ENCODE peak calls at places on chromosomes 11 and 22, in eight cellular contexts. One of them, this sample, is unnamed.

GRCh38 chr11:82988936-82989627 is 82.6 kb downstream of the RAB30 start:
- DNase-seq in cardiac fibroblast: no peak
- DNase-seq in GM23248: no peak
- DNase-seq in HAP-1: no peak
- DNase-seq in AG10803: no peak
- DNase-seq in psoas muscle: no peak
- DNase-seq in adipocyte: no peak
- DNase-seq in brain microvascular endothelial cell: no peak
- DNase-seq in this sample: no peak

GRCh38 chr11:115624065-115624464 is 119.8 kb upstream of the CADM1 start:
- DNase-seq in cardiac fibroblast: no peak
- DNase-seq in GM23248: no peak
- DNase-seq in HAP-1: no peak
- DNase-seq in AG10803: no peak
- DNase-seq in psoas muscle: no peak
- DNase-seq in adipocyte: no peak
- DNase-seq in brain microvascular endothelial cell: no peak
- DNase-seq in this sample: no peak

GRCh38 chr11:12389676-12390075 is 12.3 kb downstream of the PARVA start:
- DNase-seq in cardiac fibroblast: peak
- DNase-seq in GM23248: peak
- DNase-seq in HAP-1: no peak
- DNase-seq in AG10803: no peak
- DNase-seq in psoas muscle: no peak
- DNase-seq in adipocyte: no peak
- DNase-seq in brain microvascular endothelial cell: no peak
- DNase-seq in this sample: no peak

GRCh38 chr11:42870480-42870879 is 441.3 kb upstream of the API5 start:
- DNase-seq in cardiac fibroblast: no peak
- DNase-seq in GM23248: no peak
- DNase-seq in HAP-1: no peak
- DNase-seq in AG10803: no peak
- DNase-seq in psoas muscle: no peak
- DNase-seq in adipocyte: no peak
- DNase-seq in brain microvascular endothelial cell: no peak
- DNase-seq in this sample: no peak

GRCh38 chr11:125934473-125934872 is 11.4 kb upstream of the VSIG10L2 start:
- DNase-seq in cardiac fibroblast: no peak
- DNase-seq in GM23248: no peak
- DNase-seq in HAP-1: no peak
- DNase-seq in AG10803: no peak
- DNase-seq in psoas muscle: no peak
- DNase-seq in adipocyte: no peak
- DNase-seq in brain microvascular endothelial cell: no peak
- DNase-seq in this sample: no peak

GRCh38 chr22:35313311-35314121 is 13.8 kb downstream of the TOM1 start:
- DNase-seq in cardiac fibroblast: peak
- DNase-seq in GM23248: peak
- DNase-seq in HAP-1: no peak
- DNase-seq in AG10803: peak
- DNase-seq in psoas muscle: peak
- DNase-seq in adipocyte: peak
- DNase-seq in brain microvascular endothelial cell: peak
- DNase-seq in this sample: peak

GRCh38 chr11:58513747-58514367 is 6.0 kb upstream of the OR5B21 start:
- DNase-seq in cardiac fibroblast: peak
- DNase-seq in GM23248: peak
- DNase-seq in HAP-1: peak
- DNase-seq in AG10803: peak
- DNase-seq in psoas muscle: no peak
- DNase-seq in adipocyte: peak
- DNase-seq in brain microvascular endothelial cell: peak
- DNase-seq in this sample: peak

GRCh38 chr11:116960916-116961315 is 123.5 kb upstream of the APOA1 start:
- DNase-seq in cardiac fibroblast: peak
- DNase-seq in GM23248: peak
- DNase-seq in HAP-1: no peak
- DNase-seq in AG10803: peak
- DNase-seq in psoas muscle: no peak
- DNase-seq in adipocyte: peak
- DNase-seq in brain microvascular endothelial cell: peak
- DNase-seq in this sample: peak

GRCh38 chr22:38873469-38874411 is 1.7 kb upstream of the CBX6 start:
- DNase-seq in cardiac fibroblast: no peak
- DNase-seq in GM23248: peak
- DNase-seq in HAP-1: no peak
- DNase-seq in AG10803: no peak
- DNase-seq in psoas muscle: no peak
- DNase-seq in adipocyte: no peak
- DNase-seq in brain microvascular endothelial cell: no peak
- DNase-seq in this sample: no peak

GRCh38 chr22:38203090-38203810 is 1.5 kb downstream of the MAFF start:
- DNase-seq in cardiac fibroblast: peak
- DNase-seq in GM23248: peak
- DNase-seq in HAP-1: no peak
- DNase-seq in AG10803: no peak
- DNase-seq in psoas muscle: no peak
- DNase-seq in adipocyte: peak
- DNase-seq in brain microvascular endothelial cell: no peak
- DNase-seq in this sample: no peak

GRCh38 chr11:86715611-86716010 is 43.2 kb upstream of the ME3 start:
- DNase-seq in cardiac fibroblast: no peak
- DNase-seq in GM23248: no peak
- DNase-seq in HAP-1: no peak
- DNase-seq in AG10803: no peak
- DNase-seq in psoas muscle: no peak
- DNase-seq in adipocyte: no peak
- DNase-seq in brain microvascular endothelial cell: no peak
- DNase-seq in this sample: no peak

GRCh38 chr11:111764621-111765020 is 1.6 kb downstream of the PPP2R1B start:
- DNase-seq in cardiac fibroblast: no peak
- DNase-seq in GM23248: peak
- DNase-seq in HAP-1: no peak
- DNase-seq in AG10803: peak
- DNase-seq in psoas muscle: no peak
- DNase-seq in adipocyte: no peak
- DNase-seq in brain microvascular endothelial cell: no peak
- DNase-seq in this sample: no peak

GRCh38 chr11:44208976-44209603 is 100.8 kb downstream of the ALX4 start:
- DNase-seq in cardiac fibroblast: peak
- DNase-seq in GM23248: no peak
- DNase-seq in HAP-1: no peak
- DNase-seq in AG10803: no peak
- DNase-seq in psoas muscle: no peak
- DNase-seq in adipocyte: peak
- DNase-seq in brain microvascular endothelial cell: no peak
- DNase-seq in this sample: peak

GRCh38 chr11:126702165-126702738 is 298.3 kb downstream of the KIRREL3 start:
- DNase-seq in cardiac fibroblast: no peak
- DNase-seq in GM23248: no peak
- DNase-seq in HAP-1: no peak
- DNase-seq in AG10803: no peak
- DNase-seq in psoas muscle: no peak
- DNase-seq in adipocyte: no peak
- DNase-seq in brain microvascular endothelial cell: no peak
- DNase-seq in this sample: peak

GRCh38 chr22:35918466-35918865 is 110.2 kb downstream of the RBFOX2 start:
- DNase-seq in cardiac fibroblast: no peak
- DNase-seq in GM23248: peak
- DNase-seq in HAP-1: no peak
- DNase-seq in AG10803: peak
- DNase-seq in psoas muscle: no peak
- DNase-seq in adipocyte: no peak
- DNase-seq in brain microvascular endothelial cell: no peak
- DNase-seq in this sample: no peak

GRCh38 chr11:93020248-93021088 is 51.0 kb downstream of the MTNR1B start:
- DNase-seq in cardiac fibroblast: peak
- DNase-seq in GM23248: peak
- DNase-seq in HAP-1: no peak
- DNase-seq in AG10803: peak
- DNase-seq in psoas muscle: no peak
- DNase-seq in adipocyte: peak
- DNase-seq in brain microvascular endothelial cell: peak
- DNase-seq in this sample: peak

GRCh38 chr11:68440254-68440653 is 20.3 kb upstream of the PPP6R3 start:
- DNase-seq in cardiac fibroblast: no peak
- DNase-seq in GM23248: no peak
- DNase-seq in HAP-1: no peak
- DNase-seq in AG10803: no peak
- DNase-seq in psoas muscle: no peak
- DNase-seq in adipocyte: no peak
- DNase-seq in brain microvascular endothelial cell: no peak
- DNase-seq in this sample: no peak

GRCh38 chr11:66715346-66716085 is 13.5 kb downstream of the SPTBN2 start:
- DNase-seq in cardiac fibroblast: no peak
- DNase-seq in GM23248: no peak
- DNase-seq in HAP-1: no peak
- DNase-seq in AG10803: no peak
- DNase-seq in psoas muscle: no peak
- DNase-seq in adipocyte: no peak
- DNase-seq in brain microvascular endothelial cell: no peak
- DNase-seq in this sample: no peak

GRCh38 chr11:64036081-64037026 is 623 bp downstream of the FLRT1 start:
- DNase-seq in cardiac fibroblast: peak
- DNase-seq in GM23248: peak
- DNase-seq in HAP-1: no peak
- DNase-seq in AG10803: peak
- DNase-seq in psoas muscle: peak
- DNase-seq in adipocyte: peak
- DNase-seq in brain microvascular endothelial cell: peak
- DNase-seq in this sample: peak

GRCh38 chr22:48101704-48102103 is 1339.3 kb downstream of the TBC1D22A start:
- DNase-seq in cardiac fibroblast: no peak
- DNase-seq in GM23248: no peak
- DNase-seq in HAP-1: no peak
- DNase-seq in AG10803: no peak
- DNase-seq in psoas muscle: no peak
- DNase-seq in adipocyte: no peak
- DNase-seq in brain microvascular endothelial cell: no peak
- DNase-seq in this sample: no peak

GRCh38 chr11:73623651-73624050 is 22.7 kb upstream of the PLEKHB1 start:
- DNase-seq in cardiac fibroblast: no peak
- DNase-seq in GM23248: no peak
- DNase-seq in HAP-1: no peak
- DNase-seq in AG10803: peak
- DNase-seq in psoas muscle: no peak
- DNase-seq in adipocyte: no peak
- DNase-seq in brain microvascular endothelial cell: no peak
- DNase-seq in this sample: no peak

GRCh38 chr11:34197256-34197655 is 91.8 kb downstream of the NAT10 start:
- DNase-seq in cardiac fibroblast: no peak
- DNase-seq in GM23248: no peak
- DNase-seq in HAP-1: no peak
- DNase-seq in AG10803: no peak
- DNase-seq in psoas muscle: no peak
- DNase-seq in adipocyte: no peak
- DNase-seq in brain microvascular endothelial cell: no peak
- DNase-seq in this sample: no peak
- H3K4me3 ChIP-seq in cardiac fibroblast: no peak
- H3K4me3 ChIP-seq in GM23248: no peak
- H3K4me3 ChIP-seq in HAP-1: no peak
- H3K4me3 ChIP-seq in AG10803: no peak
- H3K4me3 ChIP-seq in psoas muscle: no peak
- H3K4me3 ChIP-seq in adipocyte: no peak
- H3K4me3 ChIP-seq in brain microvascular endothelial cell: no peak
- H3K4me3 ChIP-seq in this sample: no peak

DNA sequence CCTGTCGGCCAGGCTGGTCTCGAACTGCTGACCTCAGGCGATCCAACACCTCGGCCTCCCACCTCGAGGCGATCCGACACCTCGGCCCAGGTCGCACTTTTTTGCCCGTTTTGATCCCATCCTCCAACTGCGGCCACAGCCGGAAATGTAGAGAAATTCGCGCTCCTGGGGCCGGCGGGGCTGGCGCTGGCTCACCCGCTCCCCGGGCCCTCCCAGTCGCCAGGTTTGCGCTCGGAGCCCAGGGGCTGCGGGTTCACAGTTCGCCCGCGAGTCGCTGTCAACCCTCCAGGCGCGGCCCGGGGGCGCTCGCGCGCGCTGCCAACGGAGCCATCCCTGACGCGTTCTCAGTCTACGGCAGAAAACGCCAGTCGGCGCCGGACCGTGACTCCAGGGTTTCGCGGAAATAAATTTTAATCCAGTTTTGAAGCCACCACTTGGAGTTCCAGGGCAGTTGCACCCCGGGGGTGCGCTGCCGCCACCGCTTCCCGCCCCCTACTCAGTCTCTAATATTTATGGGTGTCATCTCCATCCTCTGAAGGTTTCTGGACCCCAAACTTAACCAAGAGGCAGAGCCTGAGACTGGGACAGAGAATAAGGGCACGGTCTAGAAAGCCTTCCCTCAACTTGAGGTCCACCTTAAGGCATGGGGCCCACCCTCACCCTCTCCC is 1.5 kb upstream of the KLHDC7B start:
- DNase-seq in cardiac fibroblast: peak
- DNase-seq in GM23248: peak
- DNase-seq in HAP-1: peak
- DNase-seq in AG10803: peak
- DNase-seq in psoas muscle: peak
- DNase-seq in adipocyte: peak
- DNase-seq in brain microvascular endothelial cell: peak
- DNase-seq in this sample: peak
- H3K4me3 ChIP-seq in cardiac fibroblast: no peak
- H3K4me3 ChIP-seq in GM23248: peak
- H3K4me3 ChIP-seq in HAP-1: peak
- H3K4me3 ChIP-seq in AG10803: peak
- H3K4me3 ChIP-seq in psoas muscle: peak
- H3K4me3 ChIP-seq in adipocyte: peak
- H3K4me3 ChIP-seq in brain microvascular endothelial cell: peak
- H3K4me3 ChIP-seq in this sample: peak

DNA sequence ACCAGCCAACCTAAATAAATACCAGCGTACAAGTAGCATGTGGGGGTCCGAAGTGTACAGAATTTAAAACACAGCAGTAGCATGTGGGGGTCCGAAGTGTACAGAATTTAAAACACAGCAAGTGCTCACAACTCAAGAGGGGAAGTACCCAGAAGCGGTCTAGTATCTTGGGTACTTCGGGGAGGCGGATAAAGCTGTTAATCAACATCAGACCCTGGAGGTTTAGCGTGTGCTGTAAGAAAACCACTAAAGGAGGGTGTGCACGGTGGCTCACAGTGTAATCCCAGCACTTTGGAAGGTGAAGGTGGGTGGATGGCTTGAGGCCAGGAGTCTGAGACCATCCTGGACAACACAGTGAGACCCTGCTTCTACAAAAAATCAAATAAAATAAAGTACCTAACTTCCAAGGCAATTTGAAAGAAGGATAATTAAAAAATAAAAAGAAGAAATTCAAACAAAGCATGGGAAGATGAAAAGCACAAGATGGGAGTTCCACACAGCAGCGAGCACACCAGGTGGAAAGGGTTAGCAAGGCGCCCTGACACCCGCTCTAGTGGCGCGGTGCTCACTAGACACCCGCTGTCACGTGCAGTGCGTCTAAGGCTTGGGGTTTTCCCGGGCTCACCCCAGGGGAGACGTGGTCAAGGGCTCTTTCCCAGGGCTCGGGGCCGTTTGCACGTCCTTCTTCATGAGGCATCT is 35.0 kb upstream of the MOB2 start:
- DNase-seq in cardiac fibroblast: no peak
- DNase-seq in GM23248: no peak
- DNase-seq in HAP-1: no peak
- DNase-seq in AG10803: no peak
- DNase-seq in psoas muscle: no peak
- DNase-seq in adipocyte: no peak
- DNase-seq in brain microvascular endothelial cell: no peak
- DNase-seq in this sample: no peak
- H3K4me3 ChIP-seq in cardiac fibroblast: no peak
- H3K4me3 ChIP-seq in GM23248: no peak
- H3K4me3 ChIP-seq in HAP-1: no peak
- H3K4me3 ChIP-seq in AG10803: no peak
- H3K4me3 ChIP-seq in psoas muscle: no peak
- H3K4me3 ChIP-seq in adipocyte: no peak
- H3K4me3 ChIP-seq in brain microvascular endothelial cell: no peak
- H3K4me3 ChIP-seq in this sample: no peak

GRCh38 chr11:124174001-124174400 is 9.1 kb upstream of the OR10D3 start:
- DNase-seq in cardiac fibroblast: peak
- DNase-seq in GM23248: peak
- DNase-seq in HAP-1: no peak
- DNase-seq in AG10803: peak
- DNase-seq in psoas muscle: no peak
- DNase-seq in adipocyte: peak
- DNase-seq in brain microvascular endothelial cell: peak
- DNase-seq in this sample: peak
- H3K4me3 ChIP-seq in cardiac fibroblast: no peak
- H3K4me3 ChIP-seq in GM23248: no peak
- H3K4me3 ChIP-seq in HAP-1: no peak
- H3K4me3 ChIP-seq in AG10803: no peak
- H3K4me3 ChIP-seq in psoas muscle: no peak
- H3K4me3 ChIP-seq in adipocyte: no peak
- H3K4me3 ChIP-seq in brain microvascular endothelial cell: no peak
- H3K4me3 ChIP-seq in this sample: no peak